ENCODE peak calls at places on chromosomes 6 and 20, in four cellular contexts. Q, F, S and W are unnamed samples.

GRCh38 chr6:5645275-5645674 is 361.4 kb downstream of the NRN1 start:
- DNase-seq in F (no peak), Q (no peak), S (no peak), W (no peak)

GRCh38 chr6:123323419-123324329 is 313.1 kb downstream of the TRDN start:
- DNase-seq in S (no peak), F (no peak), Q (no peak), W (no peak)

GRCh38 chr20:24909086-24909780 is 39.8 kb upstream of the CST7 start:
- DNase-seq in S (no peak), F (no peak), Q (no peak), W (no peak)

GRCh38 chr6:79538481-79538971 is 1.3 kb upstream of the LCA5 start:
- DNase-seq in Q (peak), S (no peak), F (no peak), W (no peak)

GRCh38 chr6:1313364-1313754 is 1.5 kb downstream of the FOXQ1 start:
- DNase-seq in F (no peak), Q (peak), S (no peak), W (no peak)

GRCh38 chr20:22371843-22372242 is 212.5 kb downstream of the FOXA2 start:
- DNase-seq in S (no peak), Q (no peak), F (no peak), W (no peak)

GRCh38 chr6:12350644-12351173 is 60.5 kb downstream of the EDN1 start:
- DNase-seq in Q (no peak), F (no peak), S (no peak), W (no peak)

GRCh38 chr20:10596726-10597125 is 77.1 kb downstream of the JAG1 start:
- DNase-seq in S (no peak), Q (no peak), F (peak), W (no peak)

GRCh38 chr20:3768342-3769130 is 983 bp upstream of the ADISSP start:
- DNase-seq in Q (peak), S (peak), F (peak), W (peak)

GRCh38 chr6:64012351-64013060 is 376.9 kb downstream of the PHF3 start:
- DNase-seq in Q (peak), S (no peak), F (peak), W (peak)

DNA sequence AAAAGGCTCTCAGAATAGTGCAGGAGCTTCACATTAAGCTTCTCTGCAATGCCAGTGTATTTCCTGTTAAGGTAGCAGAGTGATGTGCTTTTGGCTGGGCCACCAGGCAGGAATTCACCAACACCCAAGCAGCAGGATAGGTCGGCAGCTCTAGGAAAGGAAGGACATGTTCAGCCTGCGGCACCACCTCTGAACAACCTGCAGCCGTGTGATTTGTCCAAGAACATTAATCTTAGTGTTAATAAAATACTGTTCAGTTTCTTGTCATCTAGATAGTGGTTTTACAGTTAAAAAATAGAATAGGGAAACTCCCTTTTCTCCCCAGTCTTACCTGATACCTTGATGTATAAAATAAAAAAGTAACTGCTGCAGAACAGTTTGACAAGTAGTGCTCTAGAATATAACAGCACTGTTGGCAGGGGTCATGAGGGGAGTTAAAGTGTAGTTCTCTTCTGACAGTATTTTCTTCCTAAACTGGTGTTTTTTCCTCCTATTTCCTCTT is 18.8 kb downstream of the ZNF292 start:
- DNase-seq in Q (peak), S (no peak), F (no peak), W (no peak)
- H3K56ac ChIP-seq in Q (no peak), S (no peak), F (no peak), W (no peak)

GRCh38 chr20:50433001-50433400 is 77.2 kb upstream of the PTPN1 start:
- DNase-seq in Q (no peak), F (no peak), S (no peak), W (no peak)
- H2BK15ac ChIP-seq in Q (no peak), F (peak), S (peak), W (no peak)

DNA sequence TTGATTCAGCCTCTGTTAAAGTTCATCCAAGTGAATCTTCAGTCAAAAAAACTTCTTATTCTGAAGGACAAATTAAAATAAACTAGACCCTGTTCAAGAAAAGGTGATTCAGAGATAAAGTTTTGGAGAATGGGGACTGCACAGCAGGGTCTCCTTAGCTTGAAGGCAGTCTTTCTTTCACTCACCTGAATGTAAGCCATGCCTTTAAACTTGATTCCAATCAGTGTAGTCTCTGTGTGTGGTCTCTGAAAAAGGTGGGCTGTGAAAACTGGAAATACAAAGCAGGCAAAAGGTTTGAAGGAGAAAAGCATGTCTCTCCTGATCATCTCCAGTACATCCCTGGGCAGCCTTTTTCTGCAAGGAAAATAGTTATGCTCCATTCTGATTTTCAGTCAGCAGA is 188.0 kb upstream of the SASH1 start:
- DNase-seq in F (no peak), Q (no peak), S (no peak), W (no peak)
- H3K56ac ChIP-seq in F (no peak), Q (no peak), S (no peak), W (no peak)

DNA sequence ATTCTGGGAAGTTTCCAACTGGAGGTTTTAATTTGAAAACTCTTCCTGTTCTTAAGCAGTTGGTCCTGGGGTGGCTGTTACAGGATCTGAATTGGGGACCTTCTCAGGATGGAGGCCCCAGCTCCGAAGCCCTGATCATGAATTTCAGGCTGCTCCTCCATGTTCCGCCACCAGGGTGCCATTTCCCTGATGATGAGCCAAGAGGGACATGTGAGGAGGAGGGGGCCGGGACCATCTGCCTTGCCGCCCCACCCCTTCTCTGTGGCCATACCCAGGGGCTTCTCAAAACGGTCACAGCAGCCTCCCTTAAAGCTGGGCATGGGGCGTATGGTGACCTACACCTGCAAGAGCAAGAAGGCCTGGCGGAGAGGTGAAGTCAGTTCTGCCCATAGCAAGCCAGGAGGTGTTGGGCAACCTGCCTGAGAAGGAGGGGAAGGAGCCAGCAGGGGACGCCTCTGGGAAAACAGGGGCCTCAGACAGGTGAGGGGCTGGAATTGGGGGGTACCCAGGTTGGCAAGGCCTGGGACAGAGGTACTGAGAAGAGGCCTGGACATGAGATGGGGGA is 3.6 kb upstream of the BAK1 start:
- DNase-seq in Q (peak), F (no peak), S (peak), W (peak)
- H2BK15ac ChIP-seq in Q (no peak), F (no peak), S (no peak), W (no peak)

DNA sequence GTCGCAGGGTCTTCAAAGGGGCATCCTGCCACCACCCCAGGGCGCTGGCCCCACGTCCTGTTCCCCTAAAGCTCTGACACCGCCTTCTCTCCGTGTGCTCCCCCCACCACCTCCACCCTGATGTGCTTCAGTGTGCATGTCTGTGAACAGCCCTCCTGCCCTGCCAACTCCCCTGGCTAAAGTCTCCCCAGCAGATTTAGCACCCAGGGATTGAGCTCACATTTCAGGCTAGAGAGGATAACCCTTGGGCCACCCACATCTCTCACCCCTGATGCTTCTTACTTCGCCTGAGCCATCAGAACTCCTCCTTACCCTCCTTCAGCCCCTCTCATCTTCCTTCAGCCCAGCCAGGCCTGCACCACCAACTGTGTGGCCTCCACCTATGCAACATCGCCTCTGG is 7.5 kb downstream of the TMEM151B start:
- DNase-seq in S (no peak), Q (no peak), F (no peak), W (no peak)
- H3K56ac ChIP-seq in S (no peak), Q (no peak), F (no peak), W (no peak)

GRCh38 chr6:146860583-146860982 is 261.8 kb downstream of the ADGB start:
- DNase-seq in S (no peak), Q (no peak), F (no peak), W (no peak)
- H2BK15ac ChIP-seq in S (no peak), Q (no peak), F (no peak), W (no peak)

DNA sequence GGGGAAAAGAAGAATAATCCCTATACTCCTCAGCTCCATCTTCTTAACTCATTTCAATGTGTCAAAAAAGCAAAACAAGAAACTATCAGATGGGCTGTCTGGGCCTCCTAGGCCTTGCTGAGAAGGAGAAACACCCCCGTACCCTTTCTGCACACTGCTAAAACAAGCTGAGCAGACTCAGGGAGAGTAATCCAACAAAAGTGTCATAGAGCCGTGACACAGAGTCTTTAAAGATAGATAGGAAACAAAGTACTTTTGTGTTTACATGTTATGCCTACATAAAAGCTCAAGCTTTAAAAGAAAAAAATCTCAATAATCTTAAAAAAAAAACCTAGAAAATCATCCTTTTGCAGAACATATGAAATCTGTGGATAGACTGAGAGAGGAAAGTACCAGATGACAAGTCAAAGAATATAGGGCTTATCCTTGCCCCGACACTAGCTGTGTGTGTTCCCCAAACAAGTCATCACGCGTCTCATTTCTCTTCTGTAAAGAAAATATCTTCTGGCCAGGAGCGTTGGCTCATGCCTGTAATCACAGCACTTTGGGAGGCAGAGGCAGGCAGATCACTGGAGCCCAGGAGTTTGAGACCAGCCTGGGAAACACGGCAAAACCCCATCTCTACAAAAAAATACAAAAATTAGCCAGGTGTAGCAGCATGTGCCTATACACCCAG is 81.3 kb downstream of the MAP3K5 start:
- DNase-seq in S (no peak), F (no peak), Q (no peak), W (no peak)
- H3K56ac ChIP-seq in S (no peak), F (no peak), Q (no peak), W (no peak)

DNA sequence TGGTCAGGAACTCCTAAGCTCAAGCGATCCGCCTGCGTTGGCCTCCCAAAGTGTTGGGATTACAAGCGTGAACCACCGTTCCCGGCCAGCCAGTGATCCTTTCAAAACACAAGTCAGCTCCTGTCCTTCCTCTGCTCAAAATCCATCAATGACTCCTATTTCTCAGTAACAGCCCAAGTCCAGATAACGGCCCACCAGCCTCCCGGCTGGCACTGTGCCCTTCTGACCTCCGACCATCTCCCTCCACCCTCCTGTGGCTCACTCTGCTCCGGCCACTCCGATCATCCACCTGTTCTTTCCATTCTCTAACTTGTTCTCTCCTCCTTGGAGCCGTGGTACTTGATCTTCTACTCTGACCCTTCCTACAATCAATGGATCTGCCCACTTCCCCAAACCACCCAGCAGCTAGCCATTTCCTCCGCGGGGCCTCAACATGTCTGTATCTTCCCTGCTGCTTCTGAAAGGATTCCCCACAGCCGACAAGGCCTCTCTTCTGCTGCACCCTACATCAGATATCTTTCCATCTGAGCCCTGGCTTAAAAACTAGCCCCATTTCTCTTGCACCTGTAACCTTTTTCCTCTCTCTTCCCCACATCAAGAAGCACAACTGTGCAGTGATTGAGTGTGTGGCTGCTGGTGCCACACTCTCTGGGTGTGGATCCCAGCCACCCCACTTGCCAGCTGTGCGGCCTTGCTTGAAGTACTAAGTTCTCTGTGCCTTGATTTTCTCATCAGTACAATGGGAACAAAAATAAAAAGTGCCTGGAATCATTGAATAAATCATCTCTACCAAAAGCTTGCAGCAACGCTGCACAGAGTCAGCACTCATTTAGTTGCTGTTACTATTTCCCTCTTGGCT is 6.1 kb upstream of the ZMYND8 start:
- DNase-seq in S (no peak), F (no peak), Q (no peak), W (no peak)
- H2BK15ac ChIP-seq in S (peak), F (no peak), Q (no peak), W (no peak)

DNA sequence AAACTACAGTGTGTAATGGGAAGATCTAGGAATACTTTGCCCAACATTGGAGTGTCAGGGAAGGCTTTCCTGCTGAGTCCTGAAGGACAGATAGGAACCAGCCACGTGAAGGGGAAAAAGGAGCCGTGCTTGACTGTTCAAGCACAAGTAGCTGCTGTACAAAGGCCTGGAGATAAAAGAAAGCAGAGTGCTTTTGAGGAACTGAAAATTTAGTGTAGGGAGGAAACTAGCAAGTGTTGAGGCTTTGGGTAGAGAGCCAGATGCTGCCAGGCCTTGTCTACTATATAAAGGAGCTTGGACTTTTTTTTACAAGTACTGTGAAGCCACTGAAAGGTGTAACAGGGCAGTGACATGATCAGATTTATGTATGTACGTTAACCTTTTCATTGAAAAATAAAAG is 39.0 kb downstream of the DSE start:
- DNase-seq in Q (no peak), S (no peak), F (no peak), W (no peak)
- H3K56ac ChIP-seq in Q (no peak), S (no peak), F (no peak), W (no peak)

DNA sequence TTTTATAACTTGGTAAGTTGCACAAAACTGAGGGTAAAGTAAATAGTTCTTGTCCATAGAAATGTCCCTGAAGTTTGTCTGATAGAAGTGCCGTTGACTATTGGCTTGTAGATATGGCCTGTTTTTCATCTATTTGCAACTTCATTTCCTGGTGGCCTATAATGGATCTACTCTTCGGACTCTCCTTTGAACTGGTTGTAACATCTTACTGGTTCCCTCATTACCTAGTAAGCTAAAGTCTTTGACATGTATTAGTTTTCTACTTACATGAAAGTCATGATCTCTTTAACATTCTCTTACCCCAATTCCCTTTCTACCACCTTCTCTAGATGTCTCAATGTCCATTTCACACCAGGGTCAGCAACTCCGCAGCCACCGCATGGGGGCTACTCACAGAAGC is 146.3 kb downstream of the GRM4 start:
- DNase-seq in Q (no peak), F (no peak), S (no peak), W (no peak)
- H2BK15ac ChIP-seq in Q (no peak), F (no peak), S (no peak), W (no peak)